ENCODE peak calls at places on chromosomes 1 and 21, in four cellular contexts. One of them, this sample, is unnamed.

GRCh38 chr1:45767035-45767434 is 16.6 kb upstream of the IPP start:
- DNase-seq in K562: no peak
- DNase-seq in GM12878: no peak
- DNase-seq in HL-60: no peak
- DNase-seq in this sample: no peak

GRCh38 chr1:187630653-187631380 is 802.1 kb downstream of the PLA2G4A start:
- DNase-seq in HL-60: no peak
- DNase-seq in GM12878: no peak
- DNase-seq in K562: no peak
- DNase-seq in this sample: no peak

GRCh38 chr21:41481191-41481590 is 26.8 kb downstream of the TMPRSS2 start:
- DNase-seq in K562: no peak
- DNase-seq in HL-60: no peak
- DNase-seq in GM12878: no peak
- DNase-seq in this sample: no peak

GRCh38 chr21:36160850-36161178 is 4.2 kb downstream of the DOP1B start:
- DNase-seq in HL-60: no peak
- DNase-seq in GM12878: no peak
- DNase-seq in K562: no peak
- DNase-seq in this sample: no peak

GRCh38 chr1:41323243-41323642 is 38.0 kb upstream of the FOXO6 start:
- DNase-seq in HL-60: no peak
- DNase-seq in GM12878: no peak
- DNase-seq in K562: no peak
- DNase-seq in this sample: no peak

GRCh38 chr1:222994506-222995229 is 148.4 kb downstream of the TLR5 start:
- DNase-seq in GM12878: no peak
- DNase-seq in K562: no peak
- DNase-seq in HL-60: no peak
- DNase-seq in this sample: no peak

GRCh38 chr1:203289281-203289981 is 15.9 kb upstream of the BTG2 start:
- DNase-seq in HL-60: peak; percentile 92
- DNase-seq in K562: peak; percentile 83
- DNase-seq in GM12878: peak; percentile 99
- DNase-seq in this sample: peak; percentile 72

GRCh38 chr1:204859885-204860284 is 10.8 kb upstream of the NFASC start:
- DNase-seq in HL-60: no peak
- DNase-seq in K562: peak; percentile 66
- DNase-seq in GM12878: no peak
- DNase-seq in this sample: no peak

GRCh38 chr1:50603274-50604271 is 180.3 kb upstream of the DMRTA2 start:
- DNase-seq in HL-60: no peak
- DNase-seq in GM12878: no peak
- DNase-seq in K562: no peak
- DNase-seq in this sample: no peak

GRCh38 chr1:65002156-65002507 is 35.8 kb upstream of the JAK1 start:
- DNase-seq in HL-60: no peak
- DNase-seq in K562: no peak
- DNase-seq in GM12878: no peak
- DNase-seq in this sample: no peak

GRCh38 chr1:42013881-42014470 is 95.3 kb upstream of the HIVEP3 start:
- DNase-seq in K562: no peak
- DNase-seq in GM12878: no peak
- DNase-seq in HL-60: no peak
- DNase-seq in this sample: no peak

GRCh38 chr1:6181347-6181770 is 1.2 kb upstream of the CHD5 start:
- DNase-seq in GM12878: no peak
- DNase-seq in K562: no peak
- DNase-seq in HL-60: no peak
- DNase-seq in this sample: no peak

GRCh38 chr1:113399063-113399583 is 8.8 kb downstream of the MAGI3 start:
- DNase-seq in K562: no peak
- DNase-seq in HL-60: no peak
- DNase-seq in GM12878: no peak
- DNase-seq in this sample: no peak

GRCh38 chr1:92754000-92754787 is 30.7 kb downstream of the EVI5 start:
- DNase-seq in K562: no peak
- DNase-seq in HL-60: no peak
- DNase-seq in GM12878: no peak
- DNase-seq in this sample: no peak

GRCh38 chr21:46110499-46111192 is 12.7 kb downstream of the COL6A2 start:
- DNase-seq in GM12878: no peak
- DNase-seq in K562: peak; percentile 12
- DNase-seq in HL-60: no peak
- DNase-seq in this sample: peak; percentile 13

DNA sequence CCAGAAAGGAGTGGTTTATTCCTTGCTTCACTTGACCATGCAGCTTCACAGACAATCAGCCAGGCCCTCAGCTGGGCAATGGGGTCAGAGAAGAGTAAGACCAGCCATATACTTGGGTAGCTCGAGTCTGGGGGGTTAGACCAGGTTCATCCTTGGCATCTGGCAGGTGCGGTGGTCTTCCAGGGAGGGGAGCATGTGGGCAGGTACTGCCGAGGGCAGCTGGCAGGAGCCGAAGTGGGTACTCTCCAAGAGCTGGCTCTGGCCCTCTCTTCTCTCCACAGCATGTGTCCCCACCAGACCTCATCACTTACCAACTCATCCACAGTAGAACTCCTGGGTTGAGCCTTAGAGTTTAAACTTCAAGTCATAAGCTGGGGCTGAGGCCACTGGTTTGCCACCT is 156.8 kb downstream of the FOXD2 start:
- DNase-seq in GM12878: no peak
- DNase-seq in HL-60: no peak
- DNase-seq in K562: no peak
- DNase-seq in this sample: no peak
- TF ChIP-seq SPI1 in GM12878: no peak
- TF ChIP-seq SPI1 in HL-60: no peak
- TF ChIP-seq SPI1 in K562: no peak
- TF ChIP-seq SPI1 in this sample: no peak

GRCh38 chr1:95286479-95286878 is 52.5 kb downstream of the RWDD3 start:
- DNase-seq in HL-60: no peak
- DNase-seq in GM12878: no peak
- DNase-seq in K562: no peak
- DNase-seq in this sample: no peak

GRCh38 chr1:95282496-95282850 is 48.5 kb downstream of the RWDD3 start:
- DNase-seq in K562: no peak
- DNase-seq in HL-60: no peak
- DNase-seq in GM12878: no peak
- DNase-seq in this sample: no peak

GRCh38 chr1:95287078-95287477 is 53.1 kb downstream of the RWDD3 start:
- DNase-seq in HL-60: no peak
- DNase-seq in GM12878: no peak
- DNase-seq in K562: no peak
- DNase-seq in this sample: no peak

GRCh38 chr1:95284420-95284819 is 50.4 kb downstream of the RWDD3 start:
- DNase-seq in K562: no peak
- DNase-seq in GM12878: no peak
- DNase-seq in HL-60: no peak
- DNase-seq in this sample: no peak

GRCh38 chr1:95287825-95288224 is 53.8 kb downstream of the RWDD3 start:
- DNase-seq in GM12878: no peak
- DNase-seq in K562: no peak
- DNase-seq in HL-60: no peak
- DNase-seq in this sample: no peak
- TF ChIP-seq SPI1 in GM12878: no peak
- TF ChIP-seq SPI1 in K562: no peak
- TF ChIP-seq SPI1 in HL-60: no peak
- TF ChIP-seq SPI1 in this sample: no peak

GRCh38 chr1:31300193-31300592 is 3.4 kb downstream of the ZCCHC17 start:
- DNase-seq in K562: no peak
- DNase-seq in GM12878: no peak
- DNase-seq in HL-60: no peak
- DNase-seq in this sample: no peak

GRCh38 chr1:31296486-31297272 is at the start of the genes SNRNP40 and ZCCHC17:
- DNase-seq in K562: peak; percentile 99
- DNase-seq in HL-60: peak; percentile 98
- DNase-seq in GM12878: peak; percentile 98
- DNase-seq in this sample: peak; percentile 91

GRCh38 chr1:31295874-31296485 is 608 bp downstream of the SNRNP40 start:
- DNase-seq in GM12878: no peak
- DNase-seq in HL-60: no peak
- DNase-seq in K562: no peak
- DNase-seq in this sample: no peak

GRCh38 chr1:31299365-31299764 is 2.5 kb downstream of the ZCCHC17 start:
- DNase-seq in HL-60: no peak
- DNase-seq in K562: no peak
- DNase-seq in GM12878: no peak
- DNase-seq in this sample: no peak

DNA sequence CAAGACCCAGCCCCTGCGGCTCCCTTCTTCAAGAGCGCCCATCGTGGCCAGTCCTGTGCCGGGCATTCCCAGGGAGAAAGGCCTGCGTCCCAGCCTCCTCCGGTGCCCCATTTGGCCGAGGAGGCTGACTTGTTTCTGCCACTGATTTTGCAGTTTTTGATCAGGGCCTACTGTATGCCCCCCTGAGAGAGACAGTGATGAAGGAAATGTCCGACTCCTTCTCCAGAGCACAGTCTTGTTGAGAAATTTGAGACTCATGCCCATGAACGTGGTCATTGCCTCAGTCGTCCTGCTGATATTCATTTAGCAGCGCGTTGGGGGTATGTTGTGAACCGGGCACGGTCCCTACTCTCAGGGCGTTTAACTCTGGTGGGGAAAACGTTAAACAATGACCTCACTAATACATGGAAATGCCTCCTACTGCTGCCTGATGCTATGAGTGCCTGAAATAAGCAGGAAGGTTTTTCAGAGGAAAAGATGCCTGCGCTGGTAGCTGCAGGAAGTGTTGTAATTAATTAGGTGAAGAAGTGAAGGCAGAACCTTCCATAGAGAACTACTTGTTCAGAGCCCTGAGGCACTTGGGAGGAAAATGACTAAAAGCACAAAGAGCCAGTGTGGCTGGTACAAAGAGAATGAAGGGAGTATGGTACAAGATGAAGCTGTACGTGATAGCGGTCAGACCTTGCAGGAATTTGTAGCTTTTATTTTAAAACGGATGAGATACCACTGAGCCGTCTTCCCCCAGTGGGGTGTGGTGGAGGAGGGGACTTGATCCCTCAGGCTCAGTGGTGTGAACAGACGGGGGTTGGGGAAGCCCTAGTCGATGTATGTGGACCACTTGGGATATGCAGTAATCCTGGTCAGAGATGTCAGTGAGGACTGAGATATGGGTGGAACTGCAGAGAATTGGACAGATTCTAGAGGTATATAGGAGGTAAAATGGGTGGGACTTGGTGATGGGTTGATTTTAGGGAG is 728 bp downstream of the ZCCHC17 start:
- DNase-seq in GM12878: no peak
- DNase-seq in K562: peak; percentile 40
- DNase-seq in HL-60: peak; percentile 42
- DNase-seq in this sample: no peak
- TF ChIP-seq SPI1 in GM12878: no peak
- TF ChIP-seq SPI1 in K562: no peak
- TF ChIP-seq SPI1 in HL-60: no peak
- TF ChIP-seq SPI1 in this sample: no peak

GRCh38 chr1:231162970-231163830 is 1.3 kb downstream of the TRIM67 start:
- DNase-seq in GM12878: no peak
- DNase-seq in HL-60: no peak
- DNase-seq in K562: no peak
- DNase-seq in this sample: no peak

GRCh38 chr1:231161711-231162299 is at the start of gene TRIM67:
- DNase-seq in K562: peak; percentile 49
- DNase-seq in HL-60: no peak
- DNase-seq in GM12878: no peak
- DNase-seq in this sample: peak; percentile 27

GRCh38 chr1:231160851-231161710 is 777 bp upstream of the TRIM67 start:
- DNase-seq in GM12878: no peak
- DNase-seq in K562: no peak
- DNase-seq in HL-60: no peak
- DNase-seq in this sample: no peak

GRCh38 chr1:231163831-231164427 is 2.1 kb downstream of the TRIM67 start:
- DNase-seq in HL-60: no peak
- DNase-seq in GM12878: no peak
- DNase-seq in K562: no peak
- DNase-seq in this sample: no peak

DNA sequence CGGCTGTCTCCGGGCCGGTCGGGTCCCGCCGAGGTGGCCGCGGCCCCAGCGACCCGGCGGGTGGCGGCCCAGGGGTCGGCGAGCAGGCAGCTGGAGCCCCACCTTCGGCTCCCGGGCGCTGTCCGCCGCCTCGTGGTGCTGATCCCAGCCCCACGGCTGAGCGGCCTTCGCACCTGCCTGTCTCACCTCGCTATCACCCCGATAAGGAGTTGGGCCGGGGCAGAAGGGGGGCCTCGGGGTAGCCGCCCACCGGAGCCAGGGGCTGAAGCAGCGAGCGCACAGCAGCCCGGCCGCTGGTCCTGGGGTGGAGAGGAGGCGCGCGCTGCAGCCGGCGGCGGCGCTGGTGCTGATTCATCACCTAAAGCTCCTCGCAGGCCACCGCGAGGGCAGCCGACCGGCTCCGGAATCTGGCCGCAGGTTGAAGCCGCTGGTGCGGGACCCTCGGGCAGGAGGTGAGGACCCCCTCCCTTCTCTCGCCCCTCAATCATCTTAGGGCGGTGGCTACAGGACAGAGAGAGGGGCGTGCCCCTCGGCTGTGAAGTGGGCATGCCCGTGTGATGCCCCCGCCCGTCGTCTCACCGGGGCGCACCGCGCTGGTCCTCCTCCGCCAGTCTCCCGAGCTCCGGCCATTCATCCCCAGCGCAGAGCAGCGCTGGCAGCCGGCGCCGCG is 577 bp downstream of the TRIM67 start:
- DNase-seq in K562: peak; percentile 81
- DNase-seq in HL-60: no peak
- DNase-seq in GM12878: no peak
- DNase-seq in this sample: peak; percentile 70
- TF ChIP-seq SPI1 in K562: no peak
- TF ChIP-seq SPI1 in HL-60: no peak
- TF ChIP-seq SPI1 in GM12878: no peak
- TF ChIP-seq SPI1 in this sample: no peak

DNA sequence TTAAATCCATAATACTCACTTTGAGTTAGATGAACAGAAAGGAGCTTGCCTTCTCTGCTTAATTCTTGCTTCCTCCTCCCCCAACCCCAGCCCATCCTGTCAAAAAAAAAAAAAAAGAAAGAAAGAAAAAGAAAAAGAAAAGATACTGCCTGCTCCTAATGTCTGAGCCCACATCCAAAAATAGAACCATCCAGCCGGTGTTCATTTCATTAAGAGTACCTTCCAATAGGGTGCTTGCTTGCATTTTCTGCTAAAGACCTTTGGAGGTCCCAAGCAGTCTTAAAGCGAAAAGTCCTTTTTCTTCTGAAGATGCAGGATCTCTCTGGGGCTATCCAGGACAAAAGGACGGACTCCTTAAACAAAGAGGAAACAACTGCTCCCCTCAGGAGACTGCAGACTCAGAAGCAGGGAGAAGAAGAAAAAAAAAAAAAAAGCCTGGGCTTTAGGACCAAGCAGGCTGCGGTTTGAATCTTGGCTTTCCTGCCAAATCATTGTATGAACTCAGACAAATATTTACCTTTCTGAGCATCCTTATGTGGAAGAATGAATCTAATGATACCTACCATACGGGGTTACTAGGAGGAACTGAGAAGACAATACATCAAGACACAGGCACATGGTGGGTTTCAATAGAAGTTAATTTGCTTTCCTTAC is 204.1 kb downstream of the PLPP3 start:
- DNase-seq in K562: no peak
- DNase-seq in HL-60: no peak
- DNase-seq in GM12878: no peak
- DNase-seq in this sample: no peak
- TF ChIP-seq SPI1 in K562: no peak
- TF ChIP-seq SPI1 in HL-60: no peak
- TF ChIP-seq SPI1 in GM12878: no peak
- TF ChIP-seq SPI1 in this sample: no peak

This sample was measured in GM12891.